ENCODE peak calls at places on chromosomes 16 and 17, in five cellular contexts. X is mucosa of descending colon, F is body of pancreas, C is aorta, R is foreskin keratinocyte. N is an unnamed sample.

GRCh38 chr16:13093676-13094075 is 192.3 kb downstream of the SHISA9 start:
- DNase-seq in C (no peak), F (no peak), R (no peak), X (no peak), N (no peak)

GRCh38 chr16:67447508-67448076 is 16.7 kb downstream of the HSD11B2 start:
- DNase-seq in C (no peak), R (no peak), X (no peak), F (peak; percentile 62), N (peak; percentile 60)

GRCh38 chr17:80738406-80738805 is 193.8 kb downstream of the RPTOR start:
- DNase-seq in R (no peak), C (no peak), X (no peak), F (peak; percentile 40), N (no peak)

GRCh38 chr16:48524348-48525200 is 85.4 kb downstream of the N4BP1 start:
- DNase-seq in X (no peak), R (no peak), F (no peak), C (no peak), N (no peak)

GRCh38 chr16:19744670-19745069 is 26.6 kb downstream of the IQCK start:
- DNase-seq in C (no peak), R (no peak), F (no peak), X (no peak), N (no peak)

GRCh38 chr17:39576187-39576586 is 31.5 kb downstream of the NEUROD2 start:
- DNase-seq in X (no peak), C (no peak), R (no peak), F (no peak), N (peak; percentile 76)

GRCh38 chr16:23754594-23755483 is at the start of gene CHP2:
- DNase-seq in R (no peak), F (peak; percentile 2), C (no peak), X (peak; percentile 85), N (peak; percentile 15)

GRCh38 chr16:66270333-66270927 is 96.1 kb upstream of the CDH5 start:
- DNase-seq in R (no peak), X (peak; percentile 64), C (peak; percentile 78), F (peak; percentile 41), N (peak; percentile 85)

GRCh38 chr16:10625595-10626357 is 45.4 kb upstream of the EMP2 start:
- DNase-seq in X (no peak), F (no peak), C (no peak), R (no peak), N (no peak)

GRCh38 chr16:1089822-1090619 is 6.0 kb downstream of the C1QTNF8 start:
- DNase-seq in R (no peak), C (peak; percentile 80), F (peak; percentile 66), X (peak; percentile 93), N (no peak)

DNA sequence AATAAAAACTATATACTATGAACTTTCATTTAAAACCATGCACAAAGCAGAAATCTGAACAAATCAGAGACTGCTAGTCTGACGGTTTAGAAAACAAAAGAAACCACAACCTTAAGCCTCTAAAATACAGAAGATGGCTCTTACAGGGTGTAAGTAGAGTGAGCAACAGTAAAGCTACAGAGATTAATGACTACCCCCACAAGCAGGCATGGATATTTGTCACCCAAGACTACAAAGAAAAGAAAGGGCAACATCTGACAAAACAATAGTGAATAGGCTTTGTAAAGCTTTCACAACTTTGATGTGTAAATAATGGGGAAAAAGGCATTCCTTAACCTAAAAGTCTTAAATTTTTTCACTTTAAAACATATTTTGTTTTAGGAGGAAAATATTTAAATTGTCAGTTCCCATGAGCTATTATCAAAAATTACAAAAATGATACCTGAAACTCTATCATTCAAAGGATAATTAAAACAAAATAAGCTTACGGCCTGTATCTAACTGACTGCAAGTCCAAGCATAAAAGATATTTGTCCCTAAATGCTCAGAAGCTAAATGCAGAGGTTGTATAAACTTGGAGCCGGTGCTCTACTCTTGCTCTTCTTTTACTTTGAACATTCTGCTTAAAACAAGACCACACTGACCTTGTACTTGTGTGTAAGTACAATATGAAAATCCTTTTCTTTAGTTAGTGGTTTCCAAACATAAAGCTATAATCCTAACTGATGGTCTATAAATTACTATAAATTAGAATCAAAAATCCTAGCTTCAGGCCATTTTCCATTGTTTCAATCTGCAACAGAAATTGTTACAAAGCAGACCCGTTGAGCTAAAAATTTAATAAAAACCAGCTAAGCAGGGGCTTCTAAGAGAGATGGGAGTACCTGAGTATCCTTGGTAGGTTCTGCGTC is 74.8 kb downstream of the SPAG9 start:
- DNase-seq in R (no peak), F (no peak), C (no peak), X (no peak), N (no peak)
- H3K4me1 ChIP-seq in R (peaks cover 9% of the 10 kb centered on the region), F (peaks cover 33% of the 10 kb centered on the region), C (peaks cover 2% of the 10 kb centered on the region), X (no peaks in the 10 kb centered on the region), N (no peaks in the 10 kb centered on the region)

GRCh38 chr17:58917228-58917627 is 161.6 kb downstream of the PPM1E start:
- DNase-seq in R (no peak), F (no peak), X (no peak), C (no peak), N (no peak)
- H3K4me1 ChIP-seq in R (no peaks in the 10 kb centered on the region), F (no peaks in the 10 kb centered on the region), X (no peaks in the 10 kb centered on the region), C (no peaks in the 10 kb centered on the region), N (no peaks in the 10 kb centered on the region)

GRCh38 chr16:57785924-57786323 is 16.4 kb downstream of the KIFC3 start:
- DNase-seq in X (peak; percentile 22), F (no peak), C (no peak), R (no peak), N (no peak)

GRCh38 chr16:57788252-57788841 is 13.9 kb downstream of the KIFC3 start:
- DNase-seq in F (no peak), X (peak; percentile 33), R (no peak), C (no peak), N (no peak)

GRCh38 chr16:57788951-57789350 is 13.3 kb downstream of the KIFC3 start:
- DNase-seq in C (no peak), X (peak; percentile 32), R (no peak), F (no peak), N (no peak)

GRCh38 chr16:57786632-57787518 is 15.4 kb downstream of the KIFC3 start:
- DNase-seq in X (peak; percentile 54), R (no peak), F (no peak), C (no peak), N (peak; percentile 42)

GRCh38 chr16:57787519-57787905 is 14.8 kb downstream of the KIFC3 start:
- DNase-seq in F (no peak), C (no peak), R (no peak), X (peak; percentile 25), N (no peak)
- H3K4me1 ChIP-seq in F (peaks cover 27% of the 10 kb centered on the region), C (no peaks in the 10 kb centered on the region), R (no peaks in the 10 kb centered on the region), X (no peaks in the 10 kb centered on the region), N (peaks cover 3% of the 10 kb centered on the region)

DNA sequence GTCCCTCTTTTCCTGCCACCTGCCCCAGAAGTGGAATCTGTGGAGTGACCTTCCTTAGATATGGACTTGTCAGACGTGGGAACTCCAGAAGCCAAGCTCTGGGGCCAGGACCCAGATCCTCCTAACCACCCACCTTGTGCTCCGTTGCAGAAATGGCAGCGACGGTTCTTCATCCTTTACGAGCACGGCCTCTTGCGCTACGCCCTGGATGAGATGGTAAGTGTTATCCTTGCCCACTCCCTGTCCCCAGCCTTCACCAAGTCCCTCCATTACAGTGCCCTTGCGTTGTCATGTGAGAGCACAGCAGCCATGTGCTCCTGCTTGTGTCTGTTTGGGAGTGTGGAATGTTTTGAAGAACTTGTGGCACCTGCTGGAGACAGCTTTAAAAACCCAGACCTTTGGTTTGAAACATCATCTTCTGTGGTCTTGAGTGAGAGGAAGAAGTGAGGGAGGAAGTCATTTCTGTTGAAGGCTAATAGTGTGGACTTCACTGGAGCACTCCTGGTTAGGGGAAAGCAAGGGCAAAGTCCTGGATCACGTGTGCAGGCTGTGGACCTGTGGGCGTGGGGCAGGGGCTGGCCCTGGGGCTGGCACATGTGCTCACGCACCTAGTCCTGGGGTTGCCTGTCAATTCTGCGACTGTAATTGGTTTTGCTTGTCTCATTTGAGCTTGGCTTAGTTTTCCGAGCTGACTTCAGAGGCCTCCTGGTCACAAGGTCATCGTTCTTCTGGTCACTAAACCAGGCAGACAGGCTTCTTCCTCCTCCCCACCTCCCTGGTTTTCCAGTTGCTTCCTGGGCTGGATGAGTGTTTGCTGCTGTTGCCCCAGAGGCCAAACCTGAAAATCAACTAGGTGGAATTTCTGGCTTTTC is 35.8 kb downstream of the MPRIP start:
- DNase-seq in R (no peak), C (peak; percentile 31), F (peak; percentile 78), X (peak; percentile 73), N (no peak)
- H3K4me1 ChIP-seq in R (peaks cover 26% of the 10 kb centered on the region), C (no peaks in the 10 kb centered on the region), F (peaks cover 43% of the 10 kb centered on the region), X (peaks cover 54% of the 10 kb centered on the region), N (peaks cover 11% of the 10 kb centered on the region)

DNA sequence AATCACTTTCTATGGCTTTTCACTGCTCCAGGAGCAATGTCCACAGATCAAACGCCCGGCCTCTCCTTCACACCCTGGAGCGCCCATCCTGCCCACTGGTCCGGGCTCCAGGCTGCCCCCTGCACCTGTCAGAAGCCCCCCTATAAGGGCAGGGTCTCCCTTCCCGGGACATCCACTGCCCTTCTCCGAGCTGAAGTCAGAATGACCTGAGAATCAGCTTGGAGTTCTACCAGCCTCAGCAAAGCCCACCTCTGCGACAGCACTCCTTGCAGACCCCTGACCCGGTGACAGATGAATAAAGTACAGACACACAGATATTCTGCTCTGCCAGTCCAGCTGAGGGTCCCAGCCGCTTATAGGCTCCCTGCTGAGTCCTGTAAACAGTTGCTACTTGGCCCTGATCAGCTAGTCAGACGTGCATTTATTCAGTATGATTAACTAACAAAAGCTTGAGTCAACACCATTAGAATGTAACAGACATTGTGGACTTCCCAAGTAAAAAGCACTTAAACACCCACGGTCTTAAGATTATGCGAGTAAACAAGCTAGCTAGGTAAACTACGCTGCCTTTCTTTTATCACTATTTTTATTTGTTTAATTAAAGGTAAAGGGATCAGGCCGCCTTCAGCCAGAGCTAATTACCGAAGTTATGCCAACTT is 4.8 kb downstream of the SLC7A5 start:
- DNase-seq in R (no peak), C (no peak), X (no peak), F (no peak), N (no peak)
- H3K4me1 ChIP-seq in R (peaks cover 26% of the 10 kb centered on the region), C (no peaks in the 10 kb centered on the region), X (no peaks in the 10 kb centered on the region), F (peaks cover 41% of the 10 kb centered on the region), N (peaks cover 22% of the 10 kb centered on the region)

DNA sequence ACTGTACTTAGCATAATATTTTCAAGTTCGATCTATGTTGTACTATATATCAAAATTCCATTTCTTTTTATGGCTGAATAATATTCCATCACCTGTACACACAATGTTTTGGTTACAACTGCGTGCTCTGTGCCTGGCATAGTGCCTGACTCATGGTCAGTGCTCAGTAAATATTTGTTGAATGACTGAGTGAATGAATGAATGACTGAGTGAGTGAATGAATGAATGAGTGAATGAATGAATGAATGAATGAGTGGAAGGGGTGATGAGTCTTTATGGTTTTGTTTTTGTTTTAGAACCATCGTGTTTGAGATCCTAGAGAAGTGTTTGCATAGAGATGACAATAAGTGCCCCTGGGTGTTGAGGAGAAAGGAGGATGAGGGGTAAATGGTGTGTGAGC is 155.3 kb downstream of the MRM1 start:
- DNase-seq in C (no peak), X (no peak), R (no peak), F (no peak), N (no peak)
- H3K4me1 ChIP-seq in C (no peaks in the 10 kb centered on the region), X (no peaks in the 10 kb centered on the region), R (no peaks in the 10 kb centered on the region), F (no peaks in the 10 kb centered on the region), N (no peaks in the 10 kb centered on the region)

GRCh38 chr16:11735801-11736200 is 6.9 kb downstream of the TXNDC11 start:
- DNase-seq in R (no peak), C (no peak), X (no peak), F (no peak), N (no peak)

GRCh38 chr16:11736903-11737302 is 5.8 kb downstream of the TXNDC11 start:
- DNase-seq in F (no peak), C (no peak), X (no peak), R (no peak), N (no peak)

GRCh38 chr16:11737678-11738077 is 5.0 kb downstream of the TXNDC11 start:
- DNase-seq in C (no peak), R (no peak), F (no peak), X (no peak), N (no peak)

GRCh38 chr16:11740567-11740966 is 2.1 kb downstream of the TXNDC11 start:
- DNase-seq in R (no peak), C (no peak), F (no peak), X (no peak), N (no peak)

GRCh38 chr16:11738742-11739544 is 3.7 kb downstream of the TXNDC11 start:
- DNase-seq in F (no peak), X (no peak), R (no peak), C (no peak), N (no peak)
- H3K4me1 ChIP-seq in F (peaks cover 80% of the 10 kb centered on the region), X (peaks cover 24% of the 10 kb centered on the region), R (peaks cover 9% of the 10 kb centered on the region), C (no peaks in the 10 kb centered on the region), N (no peaks in the 10 kb centered on the region)

N was measured in BE2C.